ENCODE peak calls at places on chromosome 1, in four cellular contexts. X is BE2C, V is HFF-Myc, R is DND-41. F is an unnamed sample.

GRCh38 chr1:98172578-98172977 is 251.7 kb upstream of the DPYD start:
- DNase-seq in X (no peak), V (no peak), R (no peak), F (no peak)

GRCh38 chr1:201404722-201405483 is 5.8 kb upstream of the LAD1 start:
- DNase-seq in X (no peak), V (no peak), R (no peak), F (no peak)

GRCh38 chr1:177385760-177386698 is 215.3 kb downstream of the BRINP2 start:
- DNase-seq in X (no peak), V (no peak), R (no peak), F (no peak)

GRCh38 chr1:197183195-197183748 is 36.8 kb upstream of the ASPM start:
- DNase-seq in X (no peak), V (no peak), R (no peak), F (no peak)

GRCh38 chr1:101438359-101438758 is 201.5 kb downstream of the S1PR1 start:
- DNase-seq in X (peak), V (no peak), R (peak), F (peak)

GRCh38 chr1:37040773-37041172 is 6.5 kb upstream of the GRIK3 start:
- DNase-seq in X (no peak), V (no peak), R (no peak), F (no peak)

GRCh38 chr1:51733793-51734522 is 117.1 kb downstream of the OSBPL9 start:
- DNase-seq in X (no peak), V (no peak), R (no peak), F (no peak)

GRCh38 chr1:4653796-4654715 is at the start of gene AJAP1:
- DNase-seq in X (no peak), V (no peak), R (no peak), F (no peak)

GRCh38 chr1:29859126-29859525 is 622.8 kb downstream of the PTPRU start:
- DNase-seq in X (no peak), V (no peak), R (no peak), F (no peak)

GRCh38 chr1:230661976-230662375 is 19.7 kb downstream of the COG2 start:
- DNase-seq in X (no peak), V (no peak), R (no peak), F (no peak)

GRCh38 chr1:222307621-222308020 is 240.3 kb downstream of the HHIPL2 start:
- DNase-seq in X (no peak), V (no peak), R (no peak), F (no peak)

GRCh38 chr1:23384312-23385058 is 14.8 kb upstream of the ZNF436 start:
- DNase-seq in X (no peak), V (no peak), R (no peak), F (no peak)

GRCh38 chr1:32873484-32873883 is 2.8 kb upstream of the FNDC5 start:
- DNase-seq in X (no peak), V (no peak), R (no peak), F (no peak)

GRCh38 chr1:31712041-31712440 is 8.2 kb upstream of the COL16A1 start:
- DNase-seq in X (no peak), V (no peak), R (no peak), F (no peak)

GRCh38 chr1:220887202-220887867 is 8.1 kb downstream of the HLX start:
- DNase-seq in X (peak), V (no peak), R (no peak), F (no peak)

GRCh38 chr1:60984066-60984799 is 98.1 kb upstream of the NFIA start:
- DNase-seq in X (no peak), V (no peak), R (no peak), F (no peak)

GRCh38 chr1:106613106-106613505 is 443.4 kb upstream of the PRMT6 start:
- DNase-seq in X (no peak), V (no peak), R (no peak), F (no peak)

DNA sequence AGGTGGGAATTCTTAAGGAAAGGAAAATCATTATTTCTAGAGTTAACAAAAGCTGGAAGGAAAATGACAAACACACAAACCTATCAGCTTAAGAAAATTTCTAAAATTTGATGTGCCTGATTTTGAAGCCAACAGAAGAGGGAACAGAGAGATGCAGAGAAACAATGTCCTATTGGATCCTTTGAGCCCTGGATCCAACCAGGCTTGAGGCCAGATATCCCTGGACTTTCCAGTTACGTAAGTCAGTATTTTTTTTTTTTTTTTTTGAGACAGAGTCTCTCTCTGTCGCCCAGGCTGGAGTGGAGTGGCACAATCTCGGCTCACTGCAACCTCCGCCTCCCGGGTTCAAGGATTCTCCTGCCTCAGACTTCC is 648.9 kb downstream of the KIF26B start:
- DNase-seq in X (no peak), V (no peak), R (no peak), F (no peak)
- H3K4me3 ChIP-seq in X (no peak), V (no peak), R (no peak), F (no peak)

GRCh38 chr1:155009742-155010141 is 7.1 kb downstream of the ZBTB7B start:
- DNase-seq in X (no peak), V (no peak), R (no peak), F (no peak)
- H3K4me3 ChIP-seq in X (no peak), V (no peak), R (no peak), F (no peak)

GRCh38 chr1:93450331-93450730 is 2.4 kb downstream of the FNBP1L start:
- DNase-seq in X (no peak), V (no peak), R (no peak), F (no peak)
- H3K4me3 ChIP-seq in X (no peak), V (no peak), R (no peak), F (no peak)

GRCh38 chr1:69506721-69507120 is 61.0 kb upstream of the LRRC7 start:
- DNase-seq in X (no peak), V (no peak), R (no peak), F (no peak)

GRCh38 chr1:69504730-69505252 is 62.9 kb upstream of the LRRC7 start:
- DNase-seq in X (no peak), V (no peak), R (no peak), F (no peak)

GRCh38 chr1:69510026-69510425 is 57.7 kb upstream of the LRRC7 start:
- DNase-seq in X (no peak), V (no peak), R (no peak), F (no peak)

GRCh38 chr1:69511426-69512192 is 56.1 kb upstream of the LRRC7 start:
- DNase-seq in X (no peak), V (peak), R (no peak), F (no peak)

GRCh38 chr1:69506310-69506709 is 61.4 kb upstream of the LRRC7 start:
- DNase-seq in X (no peak), V (no peak), R (no peak), F (no peak)
- H3K4me3 ChIP-seq in X (no peak), V (no peak), R (no peak), F (no peak)

GRCh38 chr1:204079608-204079999 is 6.7 kb downstream of the SOX13 start:
- DNase-seq in X (no peak), V (no peak), R (no peak), F (no peak)

GRCh38 chr1:204081156-204081790 is 8.4 kb downstream of the SOX13 start:
- DNase-seq in X (no peak), V (no peak), R (no peak), F (no peak)

GRCh38 chr1:204081791-204082513 is 9.0 kb downstream of the SOX13 start:
- DNase-seq in X (no peak), V (no peak), R (no peak), F (no peak)

GRCh38 chr1:204077979-204078696 is 5.2 kb downstream of the SOX13 start:
- DNase-seq in X (no peak), V (no peak), R (no peak), F (no peak)

GRCh38 chr1:204080163-204080903 is 7.4 kb downstream of the SOX13 start:
- DNase-seq in X (peak), V (peak), R (no peak), F (no peak)
- H3K4me3 ChIP-seq in X (no peak), V (no peak), R (no peak), F (no peak)

DNA sequence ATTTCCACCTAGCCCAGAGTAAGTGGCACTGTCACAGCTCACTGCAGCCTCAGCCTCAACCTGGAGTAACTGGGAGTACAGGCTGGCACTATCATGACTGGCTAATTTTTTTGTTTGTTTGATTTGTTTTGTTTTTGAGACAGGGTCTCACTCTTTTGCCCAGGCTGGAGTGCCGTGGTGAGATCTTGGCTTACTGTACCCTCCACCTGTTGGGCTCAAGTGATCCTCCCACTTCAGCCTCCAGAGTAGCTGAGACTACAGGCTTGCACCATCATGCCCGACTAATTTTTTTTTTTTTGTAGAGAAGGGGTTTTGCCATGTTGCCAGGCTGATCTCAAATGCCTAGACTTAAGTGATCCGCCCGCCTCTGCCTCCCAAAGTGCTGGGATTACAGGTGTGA is 2.5 kb downstream of the UCK2 start:
- DNase-seq in X (no peak), V (no peak), R (no peak), F (no peak)
- H3K4me3 ChIP-seq in X (peak), V (peak), R (peak), F (peak)

GRCh38 chr1:199522936-199523335 is 504.6 kb upstream of the NR5A2 start:
- DNase-seq in X (no peak), V (no peak), R (no peak), F (no peak)

GRCh38 chr1:199522338-199522737 is 505.2 kb upstream of the NR5A2 start:
- DNase-seq in X (no peak), V (no peak), R (no peak), F (no peak)
- H3K4me3 ChIP-seq in X (no peak), V (no peak), R (no peak), F (no peak)

DNA sequence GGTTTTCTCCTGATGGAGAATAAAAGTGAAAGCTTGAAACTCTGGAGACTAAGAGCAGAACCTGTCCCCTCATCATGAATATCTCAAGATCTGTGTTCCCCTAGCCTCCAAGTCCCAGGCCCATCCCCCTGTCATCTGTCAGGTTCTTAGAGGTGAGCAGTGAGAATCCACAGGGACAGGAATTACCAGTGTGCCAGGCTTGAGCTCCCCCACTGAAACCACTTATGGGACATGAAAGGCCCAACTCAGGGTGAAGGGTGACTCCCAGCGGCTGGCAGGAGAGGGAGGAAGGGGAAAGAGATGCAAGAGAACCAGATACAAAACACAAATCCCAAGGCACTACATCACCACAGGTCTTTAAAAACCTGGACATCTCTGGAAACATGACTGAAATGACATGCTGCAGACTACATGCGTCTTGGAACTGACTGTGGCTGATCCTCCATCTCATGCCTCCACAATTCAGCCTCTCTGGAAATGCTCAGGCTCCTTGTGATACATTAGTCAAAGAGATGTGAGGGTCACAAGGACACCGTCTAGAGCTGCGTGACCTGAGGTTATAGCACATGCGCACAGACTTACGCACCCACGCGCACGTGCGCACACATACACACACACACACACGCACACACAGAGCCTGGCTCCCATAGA is 6.8 kb upstream of the LY9 start:
- DNase-seq in X (no peak), V (no peak), R (no peak), F (no peak)
- H3K4me3 ChIP-seq in X (no peak), V (no peak), R (no peak), F (no peak)

GRCh38 chr1:151475175-151475574 is 15.9 kb upstream of the POGZ start:
- DNase-seq in X (no peak), V (no peak), R (no peak), F (no peak)

GRCh38 chr1:151476083-151476482 is 16.8 kb upstream of the POGZ start:
- DNase-seq in X (no peak), V (no peak), R (peak), F (no peak)

GRCh38 chr1:151478140-151478812 is 19.0 kb upstream of the POGZ start:
- DNase-seq in X (no peak), V (no peak), R (no peak), F (no peak)

GRCh38 chr1:151478923-151479322 is 19.6 kb upstream of the POGZ start:
- DNase-seq in X (no peak), V (no peak), R (no peak), F (no peak)

GRCh38 chr1:151477066-151477465 is 17.8 kb upstream of the POGZ start:
- DNase-seq in X (no peak), V (no peak), R (no peak), F (no peak)
- H3K4me3 ChIP-seq in X (no peak), V (no peak), R (no peak), F (no peak)